ENCODE peak calls at places on chromosomes 16 and 17, in eight cellular contexts. S is CD4-positive, CD25-positive, alpha-beta regulatory T cell; F is aorta; M is A673; N is effector memory CD4-positive, alpha-beta T cell; Y is heart left ventricle; A is tibial nerve; I is left ventricle myocardium inferior. L is an unnamed sample.

GRCh38 chr17:39676198-39676819 is 8.1 kb downstream of the PNMT start:
- DNase-seq in S (peak; percentile 89), F (peak; percentile 84), M (peak; percentile 34), N (no peak), Y (peak; percentile 70), A (no peak), I (peak; percentile 76), L (peak; percentile 20)

GRCh38 chr16:75026892-75027391 is 28.1 kb downstream of the ZNRF1 start:
- DNase-seq in S (no peak), F (no peak), M (no peak), N (no peak), Y (no peak), A (no peak), I (no peak), L (no peak)

GRCh38 chr17:164536-165235 is 16.8 kb downstream of the DOC2B start:
- DNase-seq in S (peak; percentile 26), F (no peak), M (peak; percentile 44), N (no peak), Y (peak; percentile 49), A (no peak), I (peak; percentile 37), L (peak; percentile 30)

GRCh38 chr17:72233981-72234380 is 113.2 kb downstream of the SOX9 start:
- DNase-seq in S (no peak), F (no peak), M (no peak), N (no peak), Y (no peak), A (no peak), I (no peak), L (no peak)

GRCh38 chr17:81690066-81690465 is 6.3 kb downstream of the HGS start:
- DNase-seq in S (no peak), F (no peak), M (no peak), N (no peak), Y (no peak), A (no peak), I (no peak), L (no peak)

GRCh38 chr16:14487579-14487978 is 142.5 kb downstream of the PARN start:
- DNase-seq in S (peak; percentile 44), F (no peak), M (peak; percentile 34), N (no peak), Y (no peak), A (no peak), I (no peak), L (no peak)

GRCh38 chr17:17120716-17121115 is 78.5 kb downstream of the MPRIP start:
- DNase-seq in S (no peak), F (no peak), M (no peak), N (no peak), Y (no peak), A (no peak), I (no peak), L (no peak)

GRCh38 chr17:58325976-58326468 is 2.6 kb downstream of the TSPOAP1 start:
- DNase-seq in S (peak; percentile 26), F (no peak), M (no peak), N (no peak), Y (no peak), A (no peak), I (no peak), L (peak; percentile 49)

GRCh38 chr16:30722916-30723315 is 23.9 kb downstream of the SRCAP start:
- DNase-seq in S (no peak), F (no peak), M (no peak), N (no peak), Y (no peak), A (no peak), I (no peak), L (peak; percentile 59)

GRCh38 chr17:69874220-69874670 is 200.8 kb upstream of the KCNJ16 start:
- DNase-seq in S (no peak), F (no peak), M (no peak), N (no peak), Y (no peak), A (no peak), I (no peak), L (no peak)
- H3K9me3 ChIP-seq in S (no peaks in the 10 kb centered on the region), F (no peaks in the 10 kb centered on the region), M (no peaks in the 10 kb centered on the region), N (no peaks in the 10 kb centered on the region), Y (peaks cover 6% of the 10 kb centered on the region), A (no peaks in the 10 kb centered on the region), I (peaks cover 16% of the 10 kb centered on the region), L (no peaks in the 10 kb centered on the region)

GRCh38 chr17:21678451-21679081 is 13.8 kb upstream of the KCNJ18 start:
- DNase-seq in S (no peak), F (no peak), M (no peak), N (no peak), Y (no peak), A (no peak), I (no peak), L (no peak)

GRCh38 chr17:21674242-21674731 is 18.0 kb upstream of the KCNJ18 start:
- DNase-seq in S (no peak), F (no peak), M (no peak), N (no peak), Y (no peak), A (no peak), I (no peak), L (no peak)

GRCh38 chr17:21677911-21678310 is 14.4 kb upstream of the KCNJ18 start:
- DNase-seq in S (no peak), F (no peak), M (no peak), N (no peak), Y (no peak), A (no peak), I (no peak), L (peak; percentile 33)

GRCh38 chr17:21677126-21677910 is 15.0 kb upstream of the KCNJ18 start:
- DNase-seq in S (no peak), F (no peak), M (no peak), N (no peak), Y (no peak), A (no peak), I (no peak), L (no peak)

DNA sequence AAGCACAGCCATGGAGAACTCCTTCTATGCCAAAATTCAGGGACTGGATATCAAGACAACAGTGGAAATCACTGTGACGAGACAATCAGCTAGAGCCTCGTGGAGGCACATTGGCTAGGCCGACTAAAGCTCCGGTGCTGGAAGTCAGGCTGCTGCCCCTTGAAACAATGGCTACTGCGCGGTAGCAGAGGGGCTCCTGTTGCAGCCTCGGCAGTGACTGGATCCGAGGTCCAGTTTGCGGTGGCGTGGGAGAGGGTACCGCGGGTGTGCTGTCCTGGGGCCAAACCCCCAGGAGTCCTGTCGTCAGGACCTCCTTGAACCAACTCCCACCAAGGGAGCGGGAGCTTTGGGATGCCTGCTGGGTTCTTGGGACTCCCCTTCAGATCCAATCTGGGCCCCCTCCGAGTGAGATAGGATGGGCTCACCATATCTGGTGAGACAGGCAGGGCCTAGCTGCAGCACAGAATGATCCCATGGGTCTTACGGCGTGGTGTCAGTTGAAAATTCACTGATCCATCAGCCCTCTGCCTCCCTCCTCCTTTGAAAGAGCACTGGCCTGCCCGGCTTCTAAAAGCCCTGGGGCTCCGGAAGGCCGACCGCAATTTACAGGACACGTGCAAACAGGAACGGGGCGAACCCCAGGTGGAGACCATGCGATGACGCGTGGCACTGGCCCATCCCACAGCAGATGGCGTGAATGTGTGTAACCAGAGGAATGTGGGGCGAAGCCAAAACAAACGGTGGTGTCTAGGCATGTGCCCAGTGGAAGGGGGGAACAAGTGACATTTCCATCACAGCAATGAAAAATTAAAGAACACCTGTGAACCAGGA is 15.8 kb upstream of the KCNJ18 start:
- DNase-seq in S (no peak), F (no peak), M (no peak), N (no peak), Y (no peak), A (no peak), I (no peak), L (no peak)
- H3K9me3 ChIP-seq in S (no peaks in the 10 kb centered on the region), F (peaks cover 1% of the 10 kb centered on the region), M (peaks cover 22% of the 10 kb centered on the region), N (no peaks in the 10 kb centered on the region), Y (no peaks in the 10 kb centered on the region), A (no peaks in the 10 kb centered on the region), I (no peaks in the 10 kb centered on the region), L (no peaks in the 10 kb centered on the region)

DNA sequence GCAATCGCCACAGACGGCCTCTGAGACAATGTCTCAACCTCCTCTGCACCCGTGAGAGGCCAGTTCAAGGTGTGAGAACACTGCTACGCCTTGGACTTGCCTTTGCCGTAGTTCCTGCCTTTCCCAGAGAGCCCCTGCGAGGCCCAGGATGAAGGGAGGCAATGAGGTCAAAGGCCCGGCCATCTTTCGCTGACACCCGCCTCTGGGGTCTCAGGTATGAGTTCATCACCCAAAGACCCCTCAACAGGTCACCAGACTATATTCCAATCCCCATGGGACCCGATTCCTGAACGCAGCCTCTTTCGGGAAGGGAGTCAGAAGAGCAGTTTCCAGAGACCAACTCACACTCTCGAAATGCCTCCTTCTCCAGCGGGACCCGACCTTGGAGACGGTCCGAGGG is 573.5 kb downstream of the KCNJ18 start:
- DNase-seq in S (no peak), F (no peak), M (no peak), N (no peak), Y (no peak), A (no peak), I (no peak), L (no peak)
- H3K9me3 ChIP-seq in S (peaks cover 2% of the 10 kb centered on the region), F (peaks cover 3% of the 10 kb centered on the region), M (peaks cover 42% of the 10 kb centered on the region), N (no peaks in the 10 kb centered on the region), Y (no peaks in the 10 kb centered on the region), A (no peaks in the 10 kb centered on the region), I (no peaks in the 10 kb centered on the region), L (no peaks in the 10 kb centered on the region)

GRCh38 chr16:842061-842476 is 41.5 kb upstream of the GNG13 start:
- DNase-seq in S (no peak), F (no peak), M (peak; percentile 72), N (no peak), Y (no peak), A (no peak), I (no peak), L (peak; percentile 65)

GRCh38 chr16:841455-842060 is 41.0 kb upstream of the GNG13 start:
- DNase-seq in S (no peak), F (no peak), M (no peak), N (no peak), Y (no peak), A (no peak), I (no peak), L (no peak)

GRCh38 chr16:844638-845348 is 44.3 kb upstream of the GNG13 start:
- DNase-seq in S (no peak), F (no peak), M (no peak), N (no peak), Y (no peak), A (no peak), I (no peak), L (no peak)

GRCh38 chr16:843771-844170 is 43.2 kb upstream of the GNG13 start:
- DNase-seq in S (no peak), F (no peak), M (no peak), N (no peak), Y (no peak), A (no peak), I (no peak), L (no peak)

DNA sequence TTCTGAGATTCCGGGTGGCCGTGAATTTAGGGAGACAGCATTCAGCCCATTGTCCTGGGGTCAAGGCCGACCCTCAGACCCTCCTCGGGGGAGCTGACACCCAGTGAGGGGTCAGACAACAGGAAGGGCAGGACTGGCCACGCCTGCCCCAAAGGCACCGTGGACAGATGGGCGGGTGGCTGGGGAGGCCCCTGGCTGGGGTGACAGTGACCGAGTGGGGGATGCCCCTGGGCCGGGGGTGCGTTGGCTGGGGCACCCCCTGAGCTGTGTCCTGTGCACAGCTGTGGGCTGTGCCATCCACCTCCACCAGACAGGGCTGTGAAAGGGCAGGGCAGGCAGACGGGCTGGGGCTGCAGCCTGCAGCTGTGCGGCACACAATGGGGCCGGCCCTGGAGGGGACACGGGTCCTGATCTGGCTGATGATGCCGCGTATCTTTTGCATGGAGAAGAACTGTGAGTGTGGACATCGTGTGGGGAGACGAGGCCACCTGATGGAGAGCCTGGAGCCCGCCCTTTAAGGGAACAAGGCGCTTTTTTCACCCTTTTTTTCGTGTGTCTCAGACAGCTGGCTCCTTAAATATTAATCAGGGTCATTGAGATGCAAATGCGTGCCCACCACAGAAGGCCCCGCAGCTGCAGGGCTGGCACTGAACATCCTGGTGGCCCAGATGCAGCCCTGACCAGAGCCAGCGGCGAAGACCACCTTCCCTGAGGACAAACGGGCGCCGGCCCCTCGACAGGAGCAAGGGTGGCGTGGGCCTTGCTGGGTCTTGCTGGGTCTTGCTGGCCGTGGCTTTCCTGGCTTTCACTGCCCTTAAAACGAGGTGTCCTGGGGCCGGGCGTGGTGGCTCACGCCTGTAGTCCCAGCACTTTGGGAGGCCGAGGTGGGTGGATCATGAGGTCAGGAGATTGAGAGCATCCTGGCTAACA is 42.4 kb upstream of the GNG13 start:
- DNase-seq in S (no peak), F (no peak), M (no peak), N (no peak), Y (no peak), A (no peak), I (no peak), L (no peak)
- H3K9me3 ChIP-seq in S (no peaks in the 10 kb centered on the region), F (no peaks in the 10 kb centered on the region), M (no peaks in the 10 kb centered on the region), N (no peaks in the 10 kb centered on the region), Y (no peaks in the 10 kb centered on the region), A (no peaks in the 10 kb centered on the region), I (peaks cover 6% of the 10 kb centered on the region), L (no peaks in the 10 kb centered on the region)

L was measured in pancreas.